ENCODE peak calls at places on chromosomes 13 and 19, in seven cellular contexts. N is fibroblast of lung, F is glutamatergic neuron, E is transverse colon, U is psoas muscle, R is OCI-LY7, J is breast epithelium. C is an unnamed sample.

GRCh38 chr19:34793562-34793961 is 20.5 kb upstream of the ZNF599 start:
- DNase-seq in N (no peak), J (no peak), U (no peak), F (no peak), E (no peak), R (no peak), C (no peak)

GRCh38 chr19:4064551-4065260 is 2.0 kb downstream of the ZBTB7A start:
- DNase-seq in U (peak), F (peak), J (no peak), R (peak), E (peak), N (peak), C (no peak)

GRCh38 chr13:72199640-72200039 is 332.6 kb upstream of the DACH1 start:
- DNase-seq in U (no peak), E (no peak), R (no peak), N (no peak), F (no peak), J (no peak), C (no peak)

GRCh38 chr13:26498524-26499208 is 58.8 kb upstream of the WASF3 start:
- DNase-seq in F (no peak), E (no peak), J (no peak), N (peak), U (no peak), R (no peak), C (no peak)

GRCh38 chr19:11551603-11552235 is 7.3 kb downstream of the ELOF1 start:
- DNase-seq in E (peak), J (no peak), F (peak), N (no peak), R (peak), U (peak), C (no peak)

GRCh38 chr13:34174671-34175145 is 356.8 kb downstream of the RFC3 start:
- DNase-seq in N (peak), E (no peak), U (no peak), R (no peak), F (no peak), J (no peak), C (no peak)

GRCh38 chr13:26377038-26377437 is 123.1 kb downstream of the CDK8 start:
- DNase-seq in N (no peak), U (peak), F (peak), J (no peak), R (peak), E (no peak), C (no peak)

GRCh38 chr13:46698910-46699460 is 98.0 kb downstream of the ESD start:
- DNase-seq in U (no peak), F (no peak), R (no peak), N (peak), J (no peak), E (no peak), C (no peak)

GRCh38 chr13:52850396-52851152 is 2.1 kb upstream of the PCDH8 start:
- DNase-seq in U (peak), E (peak), F (peak), R (no peak), J (peak), N (peak), C (peak)
- TF ChIP-seq CTCF in U (no peak), E (no peak), F (peak), R (peak), J (no peak), N (no peak), C (no peak)

GRCh38 chr13:86870388-86870966 is 800.7 kb upstream of the SLITRK5 start:
- DNase-seq in U (no peak), E (no peak), F (no peak), N (peak), J (no peak), R (peak), C (no peak)
- TF ChIP-seq CTCF in U (no peak), E (peak), F (peak), N (peak), J (peak), R (peak), C (peak)

DNA sequence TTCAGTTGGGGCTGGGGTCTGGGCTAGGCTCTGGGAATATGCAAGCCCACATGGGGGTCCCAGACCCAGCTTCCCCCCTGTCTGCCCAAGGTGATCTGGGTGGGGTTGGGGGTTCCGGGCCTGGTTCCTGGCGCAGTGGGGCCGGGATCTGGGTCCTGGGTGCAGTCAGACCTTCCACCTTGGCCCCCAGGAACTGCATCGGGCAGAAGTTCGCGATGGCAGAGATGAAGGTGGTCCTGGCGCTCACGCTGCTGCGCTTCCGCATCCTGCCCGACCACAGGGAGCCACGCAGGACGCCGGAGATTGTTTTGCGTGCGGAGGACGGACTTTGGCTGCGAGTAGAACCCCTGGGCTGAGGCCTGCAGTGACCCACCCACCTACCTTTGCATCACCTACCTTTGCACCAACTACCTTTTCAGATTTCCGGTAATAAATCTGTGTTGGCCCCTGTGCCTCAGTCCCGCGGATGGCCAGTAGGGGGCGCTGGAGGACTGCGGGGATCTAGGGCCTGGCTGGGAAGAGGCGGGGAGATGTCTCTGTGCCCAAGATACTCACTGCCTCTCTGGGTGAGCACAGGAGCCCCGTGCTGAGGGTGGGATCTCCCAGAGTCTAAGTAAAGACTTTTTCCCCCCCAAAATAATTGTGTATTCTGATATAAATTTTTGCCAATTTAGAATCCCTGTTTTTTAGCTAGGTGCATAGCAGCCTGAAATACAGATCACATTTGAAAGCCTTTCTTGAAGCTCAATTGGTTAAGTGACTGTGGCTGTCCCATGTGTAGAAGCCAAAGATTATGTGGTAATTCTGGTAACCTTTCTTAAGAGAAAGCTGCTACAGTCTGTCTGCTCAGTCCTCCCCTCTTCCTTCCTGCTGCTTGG is 11.5 kb upstream of the CYP4F3 start:
- DNase-seq in J (peak), U (peak), E (peak), N (peak), R (peak), F (peak), C (peak)
- TF ChIP-seq CTCF in J (peak), U (peak), E (peak), N (peak), R (peak), F (peak), C (peak)

GRCh38 chr19:35851213-35852028 is 883 bp downstream of the NPHS1 start:
- DNase-seq in E (no peak), U (no peak), R (no peak), N (no peak), F (peak), J (no peak), C (no peak)
- TF ChIP-seq CTCF in E (no peak), U (no peak), R (peak), N (no peak), F (peak), J (no peak), C (no peak)

DNA sequence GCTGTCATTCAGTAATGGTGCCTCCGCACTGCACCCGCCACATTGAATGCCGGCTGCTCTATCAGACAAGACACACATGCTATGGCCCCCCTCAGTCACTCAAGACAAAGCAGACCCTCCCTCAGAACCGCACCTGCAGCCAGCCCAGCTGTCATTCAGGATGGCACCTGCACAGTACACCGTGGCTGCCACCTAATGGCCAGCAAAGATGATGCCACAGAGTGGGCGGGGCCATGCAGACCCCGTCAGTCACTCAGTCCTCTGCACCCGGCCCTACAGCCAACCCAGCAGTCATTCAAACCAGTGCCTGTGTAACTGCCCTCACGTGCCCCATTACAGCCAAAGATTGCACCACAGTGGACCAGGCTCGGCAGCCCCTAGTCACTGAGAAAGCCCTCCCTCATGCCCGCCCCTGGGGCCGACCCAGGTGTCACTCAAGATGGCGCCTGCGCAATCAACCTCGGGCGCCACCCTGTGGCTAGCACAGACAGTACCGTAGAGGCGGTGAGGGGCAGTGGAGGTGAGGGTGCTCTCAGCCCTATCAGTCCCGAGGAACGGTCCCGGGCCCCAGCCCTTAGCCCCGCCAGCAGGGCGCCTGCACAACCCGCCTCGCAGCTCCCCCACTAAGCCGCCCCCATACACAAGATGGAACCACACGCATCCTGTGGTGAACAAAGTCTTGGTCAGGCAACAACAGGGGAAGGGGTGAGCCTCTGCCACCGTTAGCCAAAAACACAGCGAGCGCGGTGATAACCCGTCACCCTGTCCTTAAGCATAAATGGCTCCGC is 2.4 kb downstream of the PEG3 start:
- DNase-seq in U (peak), E (peak), F (peak), N (peak), R (no peak), J (peak), C (peak)
- TF ChIP-seq CTCF in U (peak), E (peak), F (peak), N (no peak), R (no peak), J (peak), C (peak)

GRCh38 chr13:85825454-85825853 is 26.2 kb upstream of the SLITRK6 start:
- DNase-seq in N (no peak), E (no peak), U (no peak), J (no peak), R (no peak), F (no peak), C (no peak)

GRCh38 chr13:85833938-85834337 is 34.7 kb upstream of the SLITRK6 start:
- DNase-seq in R (no peak), U (no peak), J (no peak), E (no peak), N (no peak), F (no peak), C (no peak)

GRCh38 chr13:85828094-85828684 is 29.0 kb upstream of the SLITRK6 start:
- DNase-seq in U (no peak), J (no peak), E (no peak), N (peak), F (no peak), R (peak), C (no peak)
- TF ChIP-seq CTCF in U (peak), J (peak), E (peak), N (peak), F (peak), R (peak), C (peak)